ENCODE peak calls at places on chromosomes 6 and 20, in four cellular contexts. V, W, F and J are unnamed samples.

GRCh38 chr6:105798057-105798456 is 288.1 kb upstream of the PRDM1 start:
- DNase-seq in V (no peak), W (no peak), F (no peak), J (no peak)

GRCh38 chr20:21840991-21841390 is 135.5 kb downstream of the PAX1 start:
- DNase-seq in V (no peak), W (no peak), F (no peak), J (no peak)

GRCh38 chr6:90110971-90111370 is 185.7 kb downstream of the BACH2 start:
- DNase-seq in V (no peak), W (no peak), F (no peak), J (no peak)

GRCh38 chr6:100806280-100806679 is 74.8 kb downstream of the ASCC3 start:
- DNase-seq in V (no peak), W (no peak), F (no peak), J (no peak)

GRCh38 chr6:48985025-48985424 is 478.0 kb downstream of the MMUT start:
- DNase-seq in V (no peak), W (no peak), F (no peak), J (no peak)

GRCh38 chr6:158058156-158058723 is 76.6 kb downstream of the SYNJ2 start:
- DNase-seq in V (no peak), W (no peak), F (no peak), J (no peak)

GRCh38 chr6:50716887-50717509 is 3.7 kb downstream of the TFAP2D start:
- DNase-seq in V (no peak), W (no peak), F (no peak), J (no peak)

GRCh38 chr6:39590994-39591393 is 134.2 kb downstream of the KIF6 start:
- DNase-seq in V (no peak), W (no peak), F (no peak), J (no peak)

GRCh38 chr6:150579611-150580010 is 20.1 kb upstream of the PLEKHG1 start:
- DNase-seq in V (no peak), W (no peak), F (no peak), J (no peak)

GRCh38 chr20:22582960-22583772 is 1.2 kb downstream of the FOXA2 start:
- DNase-seq in V (no peak), W (peak; percentile 52), F (no peak), J (no peak)

GRCh38 chr6:78810698-78811097 is 56.7 kb upstream of the IRAK1BP1 start:
- DNase-seq in V (no peak), W (no peak), F (no peak), J (peak; percentile 62)

GRCh38 chr6:4640139-4640538 is 136.1 kb upstream of the CDYL start:
- DNase-seq in V (no peak), W (no peak), F (no peak), J (no peak)

GRCh38 chr6:155530219-155530834 is 74.7 kb upstream of the NOX3 start:
- DNase-seq in V (peak; percentile 75), W (no peak), F (no peak), J (no peak)

GRCh38 chr6:11187301-11187700 is 45.2 kb downstream of the NEDD9 start:
- DNase-seq in V (no peak), W (no peak), F (no peak), J (no peak)

GRCh38 chr20:12535770-12536169 is 473.0 kb upstream of the SPTLC3 start:
- DNase-seq in V (no peak), W (no peak), F (no peak), J (no peak)

GRCh38 chr6:32968770-32969684 is 633 bp downstream of the BRD2 start:
- DNase-seq in V (peak; percentile 92), W (peak; percentile 83), F (peak; percentile 75), J (peak; percentile 93)

GRCh38 chr6:3868544-3868943 is 19.4 kb downstream of the FAM50B start:
- DNase-seq in V (no peak), W (no peak), F (no peak), J (peak; percentile 67)

GRCh38 chr20:10578607-10579006 is 95.2 kb downstream of the JAG1 start:
- DNase-seq in V (no peak), W (no peak), F (no peak), J (no peak)

GRCh38 chr6:104685871-104686549 is 173.7 kb downstream of the HACE1 start:
- DNase-seq in V (no peak), W (no peak), F (no peak), J (no peak)

GRCh38 chr20:1822564-1823420 is 72.4 kb upstream of the SIRPA start:
- DNase-seq in V (no peak), W (no peak), F (no peak), J (no peak)

GRCh38 chr6:162119349-162119748 is 608.2 kb downstream of the PRKN start:
- DNase-seq in V (no peak), W (peak; percentile 51), F (peak; percentile 44), J (peak; percentile 50)

GRCh38 chr20:41058007-41058673 is 29.5 kb downstream of the TOP1 start:
- DNase-seq in V (no peak), W (no peak), F (peak; percentile 45), J (no peak)

GRCh38 chr6:34360556-34360955 is 31.9 kb downstream of the NUDT3 start:
- DNase-seq in V (no peak), W (no peak), F (no peak), J (no peak)

DNA sequence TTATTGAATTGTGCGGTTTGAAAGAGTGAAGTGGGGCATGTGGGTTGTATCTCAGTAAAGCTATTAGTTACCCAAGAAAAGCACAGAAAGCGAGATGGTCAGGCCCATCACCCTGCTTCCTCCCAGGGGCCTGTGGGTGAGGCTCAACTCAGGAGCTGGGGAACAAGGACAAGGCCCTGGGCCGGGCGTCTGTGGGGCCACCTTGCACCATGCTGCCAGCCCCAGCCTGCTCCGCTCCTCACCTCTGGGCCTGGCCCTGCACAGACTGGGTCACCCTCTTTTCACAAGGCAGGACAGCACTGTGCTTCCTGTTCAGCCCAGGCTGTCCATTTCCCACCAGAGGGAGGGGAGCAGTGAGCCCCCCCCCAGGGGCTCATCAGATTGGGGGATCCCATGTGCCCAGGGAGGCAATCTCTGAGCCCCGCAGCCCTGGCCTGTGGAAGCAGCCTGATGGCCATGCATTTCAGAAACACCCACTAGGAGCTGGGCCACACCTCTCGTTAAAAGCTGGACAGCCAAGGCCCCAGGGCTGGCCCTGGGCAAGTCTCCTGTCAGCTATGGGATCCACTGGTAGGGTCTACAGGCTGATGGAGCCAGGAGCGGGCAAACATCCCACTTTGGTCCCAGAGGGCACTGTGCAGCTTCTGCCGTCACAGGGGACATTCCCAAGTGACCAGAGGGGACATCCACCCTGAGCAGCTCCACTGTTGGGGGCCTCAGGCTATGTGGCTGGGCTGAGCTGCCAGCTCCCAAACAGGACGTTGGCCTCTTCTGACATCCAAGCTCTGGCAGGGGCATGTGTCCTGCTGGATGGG is 55.9 kb downstream of the YTHDF1 start:
- DNase-seq in V (no peak), W (no peak), F (no peak), J (no peak)
- H3K4me3 ChIP-seq in V (no peak overlapping the region), W (no peak overlapping the region), F (no peak overlapping the region), J (no peak overlapping the region)

DNA sequence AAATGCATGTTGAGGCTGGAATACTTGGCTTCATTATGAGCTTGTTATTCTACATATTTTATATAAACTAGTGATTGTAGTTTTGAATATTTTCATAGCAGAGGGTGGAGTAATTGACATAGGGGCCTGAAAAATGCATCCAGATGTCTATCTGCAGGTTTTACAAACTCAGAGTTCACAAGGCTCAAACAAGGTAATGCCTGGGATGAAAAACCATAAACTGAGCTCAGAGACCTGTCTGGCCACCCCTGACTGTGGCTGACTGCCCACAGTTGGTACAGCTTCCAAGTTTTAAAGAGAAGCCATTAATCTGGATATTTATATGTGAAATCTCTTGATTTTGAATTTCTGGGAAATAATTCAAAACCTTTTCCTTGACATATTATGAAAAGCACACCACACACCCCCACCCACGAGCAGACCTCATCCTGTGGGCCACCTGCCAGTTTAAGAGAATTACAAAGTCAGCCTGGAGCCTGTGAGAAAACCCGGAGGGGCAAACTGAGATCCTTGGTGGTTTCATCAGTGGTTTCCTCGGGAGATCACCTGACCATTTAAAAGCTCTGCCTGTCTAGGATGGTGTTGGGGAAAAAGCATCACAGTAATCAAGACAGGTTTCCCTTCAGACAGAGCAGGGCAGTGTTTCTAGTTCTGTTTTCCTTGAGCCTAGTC is 230.2 kb downstream of the SAMD5 start:
- DNase-seq in V (peak; percentile 2), W (no peak), F (no peak), J (no peak)
- H3K4me3 ChIP-seq in V (no peak overlapping the region), W (no peak overlapping the region), F (no peak overlapping the region), J (no peak overlapping the region)

GRCh38 chr20:4776079-4776630 is 54.4 kb downstream of the PRND start:
- DNase-seq in V (no peak), W (no peak), F (no peak), J (no peak)
- H3K4me3 ChIP-seq in V (no peak overlapping the region), W (peak overlapping the region; percentile 10), F (no peak overlapping the region), J (no peak overlapping the region)

DNA sequence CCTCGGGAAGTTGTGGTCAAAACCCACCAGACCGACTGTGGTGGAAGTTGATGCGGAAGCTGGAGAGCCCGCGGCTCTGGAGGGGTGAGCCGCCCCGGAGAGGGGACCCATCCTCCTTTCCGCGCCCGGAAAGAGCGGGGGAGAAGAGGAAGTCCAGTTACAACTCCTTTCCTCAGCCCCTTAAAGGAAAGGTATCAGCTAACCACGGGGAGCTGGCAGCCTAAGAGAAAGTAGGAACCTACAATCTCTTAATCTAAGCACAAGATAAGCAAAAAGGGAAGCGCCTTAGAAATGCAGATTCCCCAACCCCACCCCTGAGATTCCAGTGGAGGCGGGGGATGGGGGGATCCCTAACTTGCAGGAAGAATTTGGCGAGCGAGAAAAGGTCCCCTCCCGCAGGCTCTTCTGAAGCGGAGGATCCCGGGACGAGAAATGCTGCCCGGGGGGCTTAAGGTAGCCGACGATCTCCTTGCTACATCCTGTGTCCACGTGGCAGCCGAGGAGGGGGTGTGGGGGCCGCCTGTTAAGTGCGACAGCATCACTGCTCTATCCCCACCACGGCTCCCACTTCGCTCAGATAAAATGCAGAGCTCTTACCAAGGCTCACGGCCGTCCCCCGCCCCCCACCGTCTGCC is 87.6 kb downstream of the ZFP64 start:
- DNase-seq in V (no peak), W (no peak), F (no peak), J (no peak)
- H3K4me3 ChIP-seq in V (no peak overlapping the region), W (peak overlapping the region; percentile 42), F (peak overlapping the region; percentile 24), J (peak overlapping the region; percentile 24)